ENCODE peak calls at places on chromosomes 7 and 10, in four cellular contexts. K, U, G and A are unnamed samples.

GRCh38 chr10:4162571-4163286 is 377.7 kb upstream of the KLF6 start:
- DNase-seq in K (peak; percentile 4), U (no peak), G (no peak), A (peak; percentile 6)

GRCh38 chr10:95289921-95290421 is 832 bp downstream of the PDLIM1 start:
- DNase-seq in K (peak; percentile 34), U (no peak), G (no peak), A (no peak)

GRCh38 chr10:63885159-63885558 is 364.0 kb downstream of the REEP3 start:
- DNase-seq in K (no peak), U (no peak), G (no peak), A (peak; percentile 4)

GRCh38 chr7:155644178-155644970 is at the start of gene RBM33:
- DNase-seq in K (peak; percentile 85), U (peak; percentile 84), G (peak; percentile 79), A (peak; percentile 86)

GRCh38 chr7:74354009-74354408 is 64.8 kb downstream of the CLIP2 start:
- DNase-seq in K (no peak), U (no peak), G (no peak), A (no peak)

GRCh38 chr10:24642921-24643678 is 80.6 kb downstream of the ARHGAP21 start:
- DNase-seq in K (peak; percentile 85), U (peak; percentile 82), G (peak; percentile 73), A (peak; percentile 83)

GRCh38 chr7:39428221-39428620 is 138.0 kb upstream of the YAE1 start:
- DNase-seq in K (peak; percentile 86), U (peak; percentile 86), G (peak; percentile 51), A (peak; percentile 75)

GRCh38 chr10:132096223-132096622 is 30.5 kb downstream of the JAKMIP3 start:
- DNase-seq in K (peak; percentile 44), U (peak; percentile 66), G (peak; percentile 67), A (peak; percentile 72)

GRCh38 chr7:137983308-137984008 is 18.4 kb downstream of the CREB3L2 start:
- DNase-seq in K (no peak), U (no peak), G (no peak), A (no peak)

GRCh38 chr10:105756386-105756785 is 1115.3 kb downstream of the SORCS3 start:
- DNase-seq in K (no peak), U (no peak), G (no peak), A (no peak)

GRCh38 chr7:139661875-139662274 is 115.9 kb downstream of the HIPK2 start:
- DNase-seq in K (no peak), U (no peak), G (no peak), A (no peak)

GRCh38 chr7:118153551-118154177 is 30.3 kb upstream of the LSM8 start:
- DNase-seq in K (peak; percentile 17), U (peak; percentile 28), G (no peak), A (peak; percentile 47)

GRCh38 chr10:128631801-128632241 is 505.6 kb upstream of the MKI67 start:
- DNase-seq in K (no peak), U (no peak), G (no peak), A (no peak)

GRCh38 chr10:133616371-133617130 is 10.0 kb downstream of the FRG2B start:
- DNase-seq in K (no peak), U (no peak), G (no peak), A (no peak)

GRCh38 chr10:35458500-35459448 is 122.5 kb downstream of the CCNY start:
- DNase-seq in K (no peak), U (no peak), G (no peak), A (no peak)